ENCODE peak calls at places on chromosomes 5 and 9, in seven cellular contexts. G is transverse colon, K is ovary, F is IMR-90, B is uterus, S is vagina, L is lower leg skin. A is an unnamed sample.

GRCh38 chr5:166074839-166075481 is 2216.5 kb upstream of the WWC1 start:
- DNase-seq in G (no peak), K (no peak), F (no peak), B (no peak), S (no peak), L (no peak), A (no peak)

GRCh38 chr9:118222375-118222774 is 518.2 kb downstream of the TLR4 start:
- DNase-seq in G (no peak), K (no peak), F (no peak), B (no peak), S (no peak), L (no peak), A (no peak)

GRCh38 chr9:98864257-98865180 is 57.0 kb downstream of the GALNT12 start:
- DNase-seq in G (no peak), K (no peak), F (peak; percentile 66), B (peak; percentile 66), S (no peak), L (peak; percentile 49), A (no peak)

GRCh38 chr9:129007035-129007765 is 20.9 kb downstream of the SH3GLB2 start:
- DNase-seq in G (no peak), K (peak; percentile 67), F (no peak), B (peak; percentile 48), S (no peak), L (no peak), A (no peak)

GRCh38 chr5:82991059-82991458 is 86.1 kb downstream of the TMEM167A start:
- DNase-seq in G (no peak), K (no peak), F (no peak), B (no peak), S (no peak), L (no peak), A (no peak)

GRCh38 chr9:107671588-107671987 is 182.0 kb upstream of the KLF4 start:
- DNase-seq in G (no peak), K (no peak), F (no peak), B (no peak), S (no peak), L (no peak), A (no peak)

GRCh38 chr5:138874771-138875628 is at the start of gene LRRTM2:
- DNase-seq in G (no peak), K (no peak), F (peak; percentile 98), B (no peak), S (no peak), L (no peak), A (no peak)

GRCh38 chr5:178434851-178435250 is 155.3 kb downstream of the COL23A1 start:
- DNase-seq in G (no peak), K (no peak), F (no peak), B (no peak), S (peak; percentile 58), L (no peak), A (no peak)

GRCh38 chr9:133065070-133065388 is 3.2 kb downstream of the CEL start:
- DNase-seq in G (no peak), K (no peak), F (no peak), B (no peak), S (no peak), L (no peak), A (no peak)

GRCh38 chr9:111148390-111148993 is 110.2 kb upstream of the LPAR1 start:
- DNase-seq in G (no peak), K (no peak), F (peak; percentile 22), B (no peak), S (no peak), L (no peak), A (no peak)

GRCh38 chr5:59800375-59800893 is 93.1 kb downstream of the PDE4D start:
- DNase-seq in G (no peak), K (no peak), F (no peak), B (no peak), S (no peak), L (no peak), A (no peak)

GRCh38 chr5:93607367-93608258 is 24.6 kb downstream of the NR2F1 start:
- DNase-seq in G (no peak), K (no peak), F (peak; percentile 89), B (no peak), S (peak; percentile 83), L (no peak), A (no peak)

GRCh38 chr5:29896651-29897050 is 1296.8 kb upstream of the CDH6 start:
- DNase-seq in G (no peak), K (no peak), F (no peak), B (no peak), S (no peak), L (no peak), A (no peak)

GRCh38 chr5:141513021-141513626 is 24.2 kb downstream of the PCDHGC5 start:
- DNase-seq in G (no peak), K (peak; percentile 62), F (peak; percentile 59), B (no peak), S (no peak), L (no peak), A (no peak)
- TF ChIP-seq POLR2A in G (no peak), K (no peak), F (peak; percentile 11), B (peak; percentile 34), S (no peak), L (no peak), A (peak; percentile 5)

DNA sequence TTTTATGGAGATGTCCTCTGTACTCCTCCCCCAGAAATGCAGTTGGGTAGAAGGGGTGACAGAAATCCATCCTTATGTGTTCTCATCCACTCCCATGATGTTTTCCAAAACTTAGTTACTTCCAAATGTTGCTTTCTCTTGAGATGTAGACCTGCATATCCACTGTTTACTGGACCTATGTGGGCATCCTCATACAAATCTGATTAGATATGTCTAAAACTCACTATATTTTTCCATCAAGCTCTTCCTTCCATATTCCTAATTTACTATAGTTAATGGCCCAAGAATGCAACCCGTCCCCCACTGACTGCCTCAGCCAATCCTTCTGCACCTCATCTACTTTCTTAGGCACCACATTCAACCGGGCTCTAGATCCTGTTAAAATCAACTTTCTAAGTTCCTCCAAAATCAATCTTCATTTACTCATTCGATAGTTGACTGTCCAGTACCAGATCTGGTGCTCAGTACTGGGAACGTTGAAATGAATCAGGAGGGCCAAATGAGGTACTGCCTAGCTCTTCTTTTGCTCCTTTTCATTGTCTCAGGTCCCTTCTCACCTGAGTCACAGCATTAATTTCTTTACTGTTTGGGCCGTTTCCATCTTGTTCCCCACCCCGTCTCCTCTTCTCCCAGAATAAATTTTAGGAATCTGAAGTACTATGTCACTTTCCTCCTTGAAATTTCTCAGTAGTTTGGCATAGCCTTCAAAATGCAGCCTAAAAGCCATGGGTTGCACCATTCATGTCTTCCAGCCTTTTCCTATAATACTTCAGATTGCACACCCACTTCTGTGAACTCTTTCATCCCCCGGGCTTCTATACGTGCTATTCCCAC is 7.9 kb downstream of the PLK2 start:
- DNase-seq in G (no peak), K (no peak), F (peak; percentile 39), B (no peak), S (no peak), L (no peak), A (no peak)
- TF ChIP-seq POLR2A in G (no peak), K (no peak), F (no peak), B (no peak), S (no peak), L (no peak), A (no peak)

GRCh38 chr9:101486693-101487442 is 46.8 kb upstream of the RNF20 start:
- DNase-seq in G (peak; percentile 68), K (peak; percentile 85), F (peak; percentile 54), B (peak; percentile 61), S (no peak), L (no peak), A (no peak)

GRCh38 chr9:101481296-101481695 is 45.7 kb upstream of the ALDOB start:
- DNase-seq in G (no peak), K (no peak), F (no peak), B (no peak), S (no peak), L (no peak), A (no peak)

GRCh38 chr9:101484046-101484445 is 48.5 kb upstream of the ALDOB start:
- DNase-seq in G (no peak), K (no peak), F (no peak), B (no peak), S (no peak), L (no peak), A (no peak)

GRCh38 chr9:101487443-101487855 is 46.2 kb upstream of the RNF20 start:
- DNase-seq in G (no peak), K (no peak), F (no peak), B (no peak), S (no peak), L (no peak), A (no peak)

DNA sequence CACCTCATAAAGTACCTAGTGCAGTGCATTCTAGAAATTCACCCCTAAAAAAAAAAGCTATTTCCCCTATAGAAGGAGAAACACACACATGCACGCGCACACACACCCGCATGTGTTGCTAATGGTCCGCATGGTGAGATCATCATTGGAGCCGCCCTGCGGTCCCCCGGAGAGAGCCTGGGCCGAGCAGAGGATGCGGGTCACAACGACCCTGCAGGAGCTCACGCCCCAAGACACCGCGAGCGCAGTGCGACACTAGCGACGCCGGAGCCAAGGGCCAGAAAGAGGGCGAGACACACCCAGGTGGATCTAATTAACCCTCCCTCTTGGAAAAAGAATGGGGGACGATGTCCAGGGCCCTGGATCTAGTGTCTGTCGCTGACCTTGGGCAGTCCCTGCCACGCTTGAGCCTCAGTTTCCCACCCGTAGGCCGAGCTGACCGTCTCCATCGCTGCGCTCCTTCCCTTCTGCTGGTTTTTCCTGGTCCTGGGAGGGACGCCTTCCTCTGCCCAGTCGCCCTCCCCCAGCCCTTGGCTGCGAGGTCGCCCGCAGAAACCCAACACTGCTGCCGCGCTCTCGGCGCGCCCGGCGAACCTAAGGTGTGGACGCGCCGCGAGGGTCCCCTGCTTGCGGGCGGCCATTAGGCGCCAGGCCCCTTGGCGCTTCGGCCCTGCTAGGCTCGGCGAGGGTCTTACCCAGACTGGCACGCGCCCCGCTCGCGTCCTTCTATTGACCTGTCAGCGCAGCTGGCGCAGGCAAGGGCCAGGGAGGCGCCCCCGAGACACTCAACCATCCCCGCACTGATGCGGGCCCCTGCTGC is 47.6 kb upstream of the RNF20 start:
- DNase-seq in G (peak; percentile 67), K (peak; percentile 68), F (peak; percentile 41), B (peak; percentile 37), S (no peak), L (no peak), A (no peak)
- TF ChIP-seq POLR2A in G (peak; percentile 70), K (peak; percentile 16), F (no peak), B (peak; percentile 25), S (no peak), L (no peak), A (no peak)

DNA sequence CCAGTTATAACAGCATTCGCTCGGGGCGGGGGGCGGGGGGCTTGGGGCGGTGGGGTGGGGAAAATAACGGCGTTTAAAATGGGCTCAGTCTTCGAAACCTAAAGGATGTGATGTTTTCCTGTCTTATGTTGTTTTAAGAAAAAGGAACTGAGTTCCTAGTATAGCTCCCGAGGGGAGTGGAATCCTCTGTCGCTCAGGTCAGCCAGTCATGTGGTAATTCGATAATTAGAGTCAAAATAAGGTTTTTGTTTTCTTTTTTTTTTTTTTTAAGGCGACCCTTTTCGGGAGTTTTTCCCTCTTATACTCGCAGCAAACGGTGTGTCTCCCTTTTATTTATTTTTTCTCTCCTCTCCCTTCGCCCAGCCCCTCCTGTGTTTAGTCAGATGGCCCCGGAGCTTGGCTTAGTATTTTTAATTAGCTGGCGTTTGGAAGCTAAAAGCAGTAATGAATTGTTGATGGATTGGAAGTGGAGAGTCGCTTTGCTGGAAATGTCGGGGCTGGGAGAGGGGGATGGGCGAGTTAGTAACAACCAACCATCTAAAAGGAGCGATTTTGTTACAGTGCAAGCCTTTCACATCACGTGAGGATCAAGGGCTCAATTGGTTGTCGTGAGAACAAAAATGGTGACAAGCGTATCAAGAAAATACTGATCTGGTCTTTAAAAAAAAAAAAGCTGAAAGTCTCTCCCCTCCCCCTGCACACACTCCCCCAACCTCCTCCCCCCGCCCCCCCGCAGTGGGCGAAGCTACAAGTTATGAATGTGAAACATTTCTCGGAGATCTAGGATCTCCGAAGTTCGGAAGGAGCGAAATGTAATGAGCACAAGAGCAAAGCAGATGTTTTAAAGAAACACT is 704 bp upstream of the ZNF608 start:
- DNase-seq in G (peak; percentile 83), K (peak; percentile 81), F (peak; percentile 94), B (peak; percentile 89), S (peak; percentile 92), L (peak; percentile 88), A (no peak)
- TF ChIP-seq POLR2A in G (peak; percentile 28), K (peak; percentile 9), F (no peak), B (peak; percentile 17), S (no peak), L (no peak), A (no peak)